ENCODE peak calls at places on chromosomes 3 and 15, in four cellular contexts. One of them, this sample, is unnamed.

GRCh38 chr3:186261638-186262037 is 100.4 kb downstream of the DGKG start:
- DNase-seq in GM04503: no peak
- DNase-seq in stimulated activated CD4-positive, alpha-beta T cell treated with anti-CD3 and anti-CD28 coated beads, TNF-alpha, amount 100 ng/mL, for 1 hour: no peak
- DNase-seq in left cardiac atrium: no peak
- DNase-seq in this sample: no peak

GRCh38 chr3:138180375-138181029 is 5.8 kb upstream of the DBR1 start:
- DNase-seq in GM04503: no peak
- DNase-seq in stimulated activated CD4-positive, alpha-beta T cell treated with anti-CD3 and anti-CD28 coated beads, TNF-alpha, amount 100 ng/mL, for 1 hour: no peak
- DNase-seq in left cardiac atrium: no peak
- DNase-seq in this sample: no peak

GRCh38 chr3:11770105-11770476 is 76.6 kb downstream of the TAMM41 start:
- DNase-seq in left cardiac atrium: no peak
- DNase-seq in GM04503: no peak
- DNase-seq in stimulated activated CD4-positive, alpha-beta T cell treated with anti-CD3 and anti-CD28 coated beads, TNF-alpha, amount 100 ng/mL, for 1 hour: no peak
- DNase-seq in this sample: no peak

GRCh38 chr3:70988111-70988510 is 595.4 kb downstream of the FOXP1 start:
- DNase-seq in left cardiac atrium: no peak
- DNase-seq in GM04503: no peak
- DNase-seq in stimulated activated CD4-positive, alpha-beta T cell treated with anti-CD3 and anti-CD28 coated beads, TNF-alpha, amount 100 ng/mL, for 1 hour: no peak
- DNase-seq in this sample: no peak

GRCh38 chr3:49873623-49874022 is 3.9 kb upstream of the CAMKV start:
- DNase-seq in left cardiac atrium: no peak
- DNase-seq in GM04503: no peak
- DNase-seq in stimulated activated CD4-positive, alpha-beta T cell treated with anti-CD3 and anti-CD28 coated beads, TNF-alpha, amount 100 ng/mL, for 1 hour: no peak
- DNase-seq in this sample: no peak

GRCh38 chr15:70252056-70252935 is 154.6 kb upstream of the TLE3 start:
- DNase-seq in left cardiac atrium: no peak
- DNase-seq in stimulated activated CD4-positive, alpha-beta T cell treated with anti-CD3 and anti-CD28 coated beads, TNF-alpha, amount 100 ng/mL, for 1 hour: no peak
- DNase-seq in GM04503: no peak
- DNase-seq in this sample: peak; percentile 68

GRCh38 chr3:23079976-23080375 is 123.2 kb upstream of the UBE2E2 start:
- DNase-seq in stimulated activated CD4-positive, alpha-beta T cell treated with anti-CD3 and anti-CD28 coated beads, TNF-alpha, amount 100 ng/mL, for 1 hour: no peak
- DNase-seq in GM04503: no peak
- DNase-seq in left cardiac atrium: no peak
- DNase-seq in this sample: no peak

GRCh38 chr3:9175421-9175820 is 74.0 kb downstream of the SRGAP3 start:
- DNase-seq in left cardiac atrium: no peak
- DNase-seq in GM04503: no peak
- DNase-seq in stimulated activated CD4-positive, alpha-beta T cell treated with anti-CD3 and anti-CD28 coated beads, TNF-alpha, amount 100 ng/mL, for 1 hour: no peak
- DNase-seq in this sample: peak; percentile 81

GRCh38 chr3:8020459-8020858 is 481.2 kb upstream of the LMCD1 start:
- DNase-seq in stimulated activated CD4-positive, alpha-beta T cell treated with anti-CD3 and anti-CD28 coated beads, TNF-alpha, amount 100 ng/mL, for 1 hour: no peak
- DNase-seq in GM04503: no peak
- DNase-seq in left cardiac atrium: no peak
- DNase-seq in this sample: no peak

GRCh38 chr3:51396401-51396800 is 5.3 kb downstream of the RBM15B start:
- DNase-seq in GM04503: no peak
- DNase-seq in stimulated activated CD4-positive, alpha-beta T cell treated with anti-CD3 and anti-CD28 coated beads, TNF-alpha, amount 100 ng/mL, for 1 hour: no peak
- DNase-seq in left cardiac atrium: no peak
- DNase-seq in this sample: peak; percentile 11

This sample was measured in kidney.